ENCODE peak calls at places on chromosomes 16 and 17, in five cellular contexts. One of them, this sample, is unnamed.

GRCh38 chr17:42016411-42016831 is 818 bp downstream of the DNAJC7 start:
- DNase-seq in body of pancreas: no peak
- DNase-seq in psoas muscle: no peak
- DNase-seq in BE2C: no peak
- DNase-seq in kidney epithelial cell: no peak
- DNase-seq in this sample: peak; percentile 26

GRCh38 chr17:34386925-34387550 is 24.0 kb upstream of the CCL1 start:
- DNase-seq in body of pancreas: no peak
- DNase-seq in psoas muscle: no peak
- DNase-seq in BE2C: no peak
- DNase-seq in kidney epithelial cell: no peak
- DNase-seq in this sample: peak; percentile 62

GRCh38 chr17:43220511-43221125 is 7.8 kb downstream of the CCDC200 start:
- DNase-seq in body of pancreas: no peak
- DNase-seq in psoas muscle: no peak
- DNase-seq in BE2C: no peak
- DNase-seq in kidney epithelial cell: no peak
- DNase-seq in this sample: no peak

GRCh38 chr17:76351526-76352071 is 2.1 kb downstream of the PRPSAP1 start:
- DNase-seq in body of pancreas: no peak
- DNase-seq in psoas muscle: no peak
- DNase-seq in BE2C: no peak
- DNase-seq in kidney epithelial cell: no peak
- DNase-seq in this sample: no peak

GRCh38 chr16:50274771-50275415 is 8.5 kb downstream of the ADCY7 start:
- DNase-seq in body of pancreas: no peak
- DNase-seq in psoas muscle: no peak
- DNase-seq in BE2C: peak; percentile 4
- DNase-seq in kidney epithelial cell: no peak
- DNase-seq in this sample: no peak

GRCh38 chr16:81666102-81666501 is 113.0 kb upstream of the PLCG2 start:
- DNase-seq in body of pancreas: no peak
- DNase-seq in psoas muscle: no peak
- DNase-seq in BE2C: no peak
- DNase-seq in kidney epithelial cell: no peak
- DNase-seq in this sample: no peak

GRCh38 chr17:83109793-83110645 is 30.6 kb downstream of the METRNL start:
- DNase-seq in body of pancreas: peak; percentile 94
- DNase-seq in psoas muscle: peak; percentile 90
- DNase-seq in BE2C: peak; percentile 89
- DNase-seq in kidney epithelial cell: peak; percentile 90
- DNase-seq in this sample: peak; percentile 98

GRCh38 chr16:85151603-85152413 is 39.5 kb upstream of the CIBAR2 start:
- DNase-seq in body of pancreas: peak; percentile 81
- DNase-seq in psoas muscle: peak; percentile 80
- DNase-seq in BE2C: peak; percentile 96
- DNase-seq in kidney epithelial cell: no peak
- DNase-seq in this sample: peak; percentile 80

GRCh38 chr17:17884281-17885028 is 47.7 kb upstream of the SREBF1 start:
- DNase-seq in body of pancreas: no peak
- DNase-seq in psoas muscle: no peak
- DNase-seq in BE2C: no peak
- DNase-seq in kidney epithelial cell: no peak
- DNase-seq in this sample: no peak

GRCh38 chr17:27602721-27603445 is 28.1 kb upstream of the LGALS9 start:
- DNase-seq in body of pancreas: peak; percentile 83
- DNase-seq in psoas muscle: peak; percentile 70
- DNase-seq in BE2C: peak; percentile 70
- DNase-seq in kidney epithelial cell: peak; percentile 26
- DNase-seq in this sample: peak; percentile 80

GRCh38 chr17:78774956-78775571 is 7.0 kb downstream of the CYTH1 start:
- DNase-seq in body of pancreas: no peak
- DNase-seq in psoas muscle: no peak
- DNase-seq in BE2C: no peak
- DNase-seq in kidney epithelial cell: no peak
- DNase-seq in this sample: no peak

GRCh38 chr17:31803494-31804213 is 55.4 kb downstream of the COPRS start:
- DNase-seq in body of pancreas: no peak
- DNase-seq in psoas muscle: no peak
- DNase-seq in BE2C: no peak
- DNase-seq in kidney epithelial cell: no peak
- DNase-seq in this sample: no peak

GRCh38 chr16:74309789-74310781 is 13.5 kb downstream of the PSMD7 start:
- DNase-seq in body of pancreas: peak; percentile 27
- DNase-seq in psoas muscle: no peak
- DNase-seq in BE2C: peak; percentile 38
- DNase-seq in kidney epithelial cell: peak; percentile 14
- DNase-seq in this sample: peak; percentile 69

GRCh38 chr16:72050769-72051464 is 3.4 kb upstream of the HP start:
- DNase-seq in body of pancreas: no peak
- DNase-seq in psoas muscle: peak; percentile 37
- DNase-seq in BE2C: no peak
- DNase-seq in kidney epithelial cell: no peak
- DNase-seq in this sample: no peak
- H3K4me3 ChIP-seq in body of pancreas: no peak overlapping the region
- H3K4me3 ChIP-seq in psoas muscle: no peak overlapping the region
- H3K4me3 ChIP-seq in BE2C: no peak overlapping the region
- H3K4me3 ChIP-seq in kidney epithelial cell: no peak overlapping the region
- H3K4me3 ChIP-seq in this sample: no peak overlapping the region

GRCh38 chr16:21001262-21001661 is 100.7 kb downstream of the LYRM1 start:
- DNase-seq in body of pancreas: peak; percentile 17
- DNase-seq in psoas muscle: no peak
- DNase-seq in BE2C: peak; percentile 24
- DNase-seq in kidney epithelial cell: no peak
- DNase-seq in this sample: peak; percentile 32
- TF ChIP-seq CTCF in body of pancreas: no peak
- TF ChIP-seq CTCF in psoas muscle: peak; percentile 21
- TF ChIP-seq CTCF in BE2C: peak; percentile 59
- TF ChIP-seq CTCF in kidney epithelial cell: peak; percentile 36
- TF ChIP-seq CTCF in this sample: peak; percentile 54

GRCh38 chr16:23865853-23866252 is 30.1 kb downstream of the PRKCB start:
- DNase-seq in body of pancreas: no peak
- DNase-seq in psoas muscle: no peak
- DNase-seq in BE2C: no peak
- DNase-seq in kidney epithelial cell: no peak
- DNase-seq in this sample: no peak

GRCh38 chr16:23866628-23867027 is 30.8 kb downstream of the PRKCB start:
- DNase-seq in body of pancreas: no peak
- DNase-seq in psoas muscle: no peak
- DNase-seq in BE2C: no peak
- DNase-seq in kidney epithelial cell: no peak
- DNase-seq in this sample: no peak

GRCh38 chr16:23862556-23862955 is 26.8 kb downstream of the PRKCB start:
- DNase-seq in body of pancreas: no peak
- DNase-seq in psoas muscle: no peak
- DNase-seq in BE2C: no peak
- DNase-seq in kidney epithelial cell: no peak
- DNase-seq in this sample: no peak

GRCh38 chr16:23861874-23862273 is 26.1 kb downstream of the PRKCB start:
- DNase-seq in body of pancreas: no peak
- DNase-seq in psoas muscle: no peak
- DNase-seq in BE2C: no peak
- DNase-seq in kidney epithelial cell: no peak
- DNase-seq in this sample: no peak

GRCh38 chr16:23863511-23864422 is 28.0 kb downstream of the PRKCB start:
- DNase-seq in body of pancreas: no peak
- DNase-seq in psoas muscle: no peak
- DNase-seq in BE2C: no peak
- DNase-seq in kidney epithelial cell: no peak
- DNase-seq in this sample: no peak
- H3K4me3 ChIP-seq in body of pancreas: no peak overlapping the region
- H3K4me3 ChIP-seq in psoas muscle: no peak overlapping the region
- H3K4me3 ChIP-seq in BE2C: no peak overlapping the region
- H3K4me3 ChIP-seq in kidney epithelial cell: no peak overlapping the region
- H3K4me3 ChIP-seq in this sample: no peak overlapping the region

GRCh38 chr17:39979865-39980401 is 674 bp upstream of the PSMD3 start:
- DNase-seq in body of pancreas: no peak
- DNase-seq in psoas muscle: no peak
- DNase-seq in BE2C: peak; percentile 38
- DNase-seq in kidney epithelial cell: no peak
- DNase-seq in this sample: no peak
- TF ChIP-seq CTCF in body of pancreas: no peak
- TF ChIP-seq CTCF in psoas muscle: no peak
- TF ChIP-seq CTCF in BE2C: peak; percentile 38
- TF ChIP-seq CTCF in kidney epithelial cell: peak; percentile 32
- TF ChIP-seq CTCF in this sample: peak; percentile 26

GRCh38 chr16:424033-424622 is 1.3 kb upstream of the RAB11FIP3 start:
- DNase-seq in body of pancreas: peak; percentile 80
- DNase-seq in psoas muscle: peak; percentile 65
- DNase-seq in BE2C: peak; percentile 48
- DNase-seq in kidney epithelial cell: peak; percentile 81
- DNase-seq in this sample: peak; percentile 98
- H3K4me3 ChIP-seq in body of pancreas: no peak overlapping the region
- H3K4me3 ChIP-seq in psoas muscle: peak overlapping the region; percentile 89
- H3K4me3 ChIP-seq in BE2C: peak overlapping the region; percentile 70
- H3K4me3 ChIP-seq in kidney epithelial cell: no peak overlapping the region
- H3K4me3 ChIP-seq in this sample: peak overlapping the region; percentile 73

GRCh38 chr16:68309798-68310197 is 948 bp downstream of the SLC7A6OS start:
- DNase-seq in body of pancreas: no peak
- DNase-seq in psoas muscle: no peak
- DNase-seq in BE2C: no peak
- DNase-seq in kidney epithelial cell: no peak
- DNase-seq in this sample: no peak

GRCh38 chr16:68311316-68311620 is 449 bp downstream of the PRMT7 start:
- DNase-seq in body of pancreas: no peak
- DNase-seq in psoas muscle: no peak
- DNase-seq in BE2C: no peak
- DNase-seq in kidney epithelial cell: no peak
- DNase-seq in this sample: no peak

GRCh38 chr16:68306633-68307032 is 4.1 kb downstream of the SLC7A6OS start:
- DNase-seq in body of pancreas: no peak
- DNase-seq in psoas muscle: no peak
- DNase-seq in BE2C: no peak
- DNase-seq in kidney epithelial cell: no peak
- DNase-seq in this sample: no peak

GRCh38 chr16:68313116-68313515 is 2.3 kb downstream of the PRMT7 start:
- DNase-seq in body of pancreas: no peak
- DNase-seq in psoas muscle: no peak
- DNase-seq in BE2C: no peak
- DNase-seq in kidney epithelial cell: no peak
- DNase-seq in this sample: no peak

GRCh38 chr16:68310441-68311315 is at the start of the genes PRMT7 and SLC7A6OS:
- DNase-seq in body of pancreas: peak; percentile 87
- DNase-seq in psoas muscle: peak; percentile 91
- DNase-seq in BE2C: peak; percentile 95
- DNase-seq in kidney epithelial cell: peak; percentile 64
- DNase-seq in this sample: peak; percentile 85
- TF ChIP-seq CTCF in body of pancreas: no peak
- TF ChIP-seq CTCF in psoas muscle: peak; percentile 21
- TF ChIP-seq CTCF in BE2C: peak; percentile 7
- TF ChIP-seq CTCF in kidney epithelial cell: no peak
- TF ChIP-seq CTCF in this sample: no peak